ENCODE peak calls at places on chromosomes 7 and 10, in six cellular contexts. One of them, this sample, is unnamed.

GRCh38 chr10:92110039-92110794 is 180.7 kb downstream of the CPEB3 start:
- DNase-seq in COR-L47: no peak
- DNase-seq in GF-D8: peak
- DNase-seq in activated T-cell treated with anti-CD3 and anti-CD28 coated beads, Interleukin-2, amount 50 U/mL, for 72 hours: no peak
- DNase-seq in NCI-H1092 treated with DMSO at 0.1 percent for 48 hours: no peak
- DNase-seq in activated CD4-positive, alpha-beta T cell treated with anti-CD3 and anti-CD28 coated beads, Interleukin-2, amount 50 U/mL, for 24 hours: no peak
- DNase-seq in this sample: no peak

GRCh38 chr7:84591897-84592296 is 397.3 kb upstream of the SEMA3A start:
- DNase-seq in COR-L47: no peak
- DNase-seq in GF-D8: no peak
- DNase-seq in activated T-cell treated with anti-CD3 and anti-CD28 coated beads, Interleukin-2, amount 50 U/mL, for 72 hours: no peak
- DNase-seq in NCI-H1092 treated with DMSO at 0.1 percent for 48 hours: no peak
- DNase-seq in activated CD4-positive, alpha-beta T cell treated with anti-CD3 and anti-CD28 coated beads, Interleukin-2, amount 50 U/mL, for 24 hours: no peak
- DNase-seq in this sample: no peak

GRCh38 chr7:41476117-41476803 is 226.6 kb downstream of the INHBA start:
- DNase-seq in COR-L47: no peak
- DNase-seq in GF-D8: no peak
- DNase-seq in activated T-cell treated with anti-CD3 and anti-CD28 coated beads, Interleukin-2, amount 50 U/mL, for 72 hours: no peak
- DNase-seq in NCI-H1092 treated with DMSO at 0.1 percent for 48 hours: no peak
- DNase-seq in activated CD4-positive, alpha-beta T cell treated with anti-CD3 and anti-CD28 coated beads, Interleukin-2, amount 50 U/mL, for 24 hours: no peak
- DNase-seq in this sample: no peak

GRCh38 chr10:46553238-46554049 is 3.0 kb downstream of the GPRIN2 start:
- DNase-seq in COR-L47: no peak
- DNase-seq in GF-D8: no peak
- DNase-seq in activated T-cell treated with anti-CD3 and anti-CD28 coated beads, Interleukin-2, amount 50 U/mL, for 72 hours: no peak
- DNase-seq in NCI-H1092 treated with DMSO at 0.1 percent for 48 hours: no peak
- DNase-seq in activated CD4-positive, alpha-beta T cell treated with anti-CD3 and anti-CD28 coated beads, Interleukin-2, amount 50 U/mL, for 24 hours: no peak
- DNase-seq in this sample: no peak

GRCh38 chr10:118721005-118721876 is 33.5 kb downstream of the CACUL1 start:
- DNase-seq in COR-L47: no peak
- DNase-seq in GF-D8: peak
- DNase-seq in activated T-cell treated with anti-CD3 and anti-CD28 coated beads, Interleukin-2, amount 50 U/mL, for 72 hours: peak
- DNase-seq in NCI-H1092 treated with DMSO at 0.1 percent for 48 hours: peak
- DNase-seq in activated CD4-positive, alpha-beta T cell treated with anti-CD3 and anti-CD28 coated beads, Interleukin-2, amount 50 U/mL, for 24 hours: peak
- DNase-seq in this sample: peak

GRCh38 chr10:62005281-62005680 is 103.8 kb downstream of the ARID5B start:
- DNase-seq in COR-L47: no peak
- DNase-seq in GF-D8: no peak
- DNase-seq in activated T-cell treated with anti-CD3 and anti-CD28 coated beads, Interleukin-2, amount 50 U/mL, for 72 hours: no peak
- DNase-seq in NCI-H1092 treated with DMSO at 0.1 percent for 48 hours: no peak
- DNase-seq in activated CD4-positive, alpha-beta T cell treated with anti-CD3 and anti-CD28 coated beads, Interleukin-2, amount 50 U/mL, for 24 hours: no peak
- DNase-seq in this sample: no peak

GRCh38 chr10:72831696-72832355 is 61.7 kb upstream of the OIT3 start:
- DNase-seq in COR-L47: no peak
- DNase-seq in GF-D8: no peak
- DNase-seq in activated T-cell treated with anti-CD3 and anti-CD28 coated beads, Interleukin-2, amount 50 U/mL, for 72 hours: no peak
- DNase-seq in NCI-H1092 treated with DMSO at 0.1 percent for 48 hours: no peak
- DNase-seq in activated CD4-positive, alpha-beta T cell treated with anti-CD3 and anti-CD28 coated beads, Interleukin-2, amount 50 U/mL, for 24 hours: no peak
- DNase-seq in this sample: no peak

GRCh38 chr10:79104264-79104954 is 35.6 kb downstream of the ZMIZ1 start:
- DNase-seq in COR-L47: no peak
- DNase-seq in GF-D8: no peak
- DNase-seq in activated T-cell treated with anti-CD3 and anti-CD28 coated beads, Interleukin-2, amount 50 U/mL, for 72 hours: no peak
- DNase-seq in NCI-H1092 treated with DMSO at 0.1 percent for 48 hours: peak
- DNase-seq in activated CD4-positive, alpha-beta T cell treated with anti-CD3 and anti-CD28 coated beads, Interleukin-2, amount 50 U/mL, for 24 hours: no peak
- DNase-seq in this sample: no peak

GRCh38 chr10:22927661-22928403 is at the start of gene ARMC3:
- DNase-seq in COR-L47: peak
- DNase-seq in GF-D8: no peak
- DNase-seq in activated T-cell treated with anti-CD3 and anti-CD28 coated beads, Interleukin-2, amount 50 U/mL, for 72 hours: peak
- DNase-seq in NCI-H1092 treated with DMSO at 0.1 percent for 48 hours: peak
- DNase-seq in activated CD4-positive, alpha-beta T cell treated with anti-CD3 and anti-CD28 coated beads, Interleukin-2, amount 50 U/mL, for 24 hours: peak
- DNase-seq in this sample: peak

GRCh38 chr10:101783736-101784118 is 481 bp upstream of the NPM3 start:
- DNase-seq in COR-L47: no peak
- DNase-seq in GF-D8: no peak
- DNase-seq in activated T-cell treated with anti-CD3 and anti-CD28 coated beads, Interleukin-2, amount 50 U/mL, for 72 hours: no peak
- DNase-seq in NCI-H1092 treated with DMSO at 0.1 percent for 48 hours: peak
- DNase-seq in activated CD4-positive, alpha-beta T cell treated with anti-CD3 and anti-CD28 coated beads, Interleukin-2, amount 50 U/mL, for 24 hours: no peak
- DNase-seq in this sample: no peak

GRCh38 chr7:137669706-137670105 is 177.1 kb downstream of the DGKI start:
- DNase-seq in COR-L47: no peak
- DNase-seq in GF-D8: no peak
- DNase-seq in activated T-cell treated with anti-CD3 and anti-CD28 coated beads, Interleukin-2, amount 50 U/mL, for 72 hours: no peak
- DNase-seq in NCI-H1092 treated with DMSO at 0.1 percent for 48 hours: no peak
- DNase-seq in activated CD4-positive, alpha-beta T cell treated with anti-CD3 and anti-CD28 coated beads, Interleukin-2, amount 50 U/mL, for 24 hours: no peak
- DNase-seq in this sample: no peak